ENCODE peak calls at places on chromosomes 12 and 14, in ten cellular contexts. U is stomach; T is HuH-7.5; H is astrocyte; Y is GOT3; X is activated naive CD8-positive, alpha-beta T cell treated with anti-CD3 and anti-CD28 coated beads, Interleukin-2, amount 50 U/mL, for 24 hours; D is GM23248; R is natural killer cell treated with Interleukin-12 subunit alpha and Interleukin-12 subunit beta and Interleukin-15 and Interleukin-18, amount 100 ng/mL, for 72 hours; K is amniotic epithelial cell; I is COR-L47. W is an unnamed sample.

GRCh38 chr12:83823386-83824045 is 1089.1 kb downstream of the SLC6A15 start:
- DNase-seq in D (peak; percentile 2), H (no peak), K (peak; percentile 41), Y (no peak), I (no peak), T (peak; percentile 10), U (peak; percentile 63), R (no peak), X (peak; percentile 6), W (peak; percentile 5)

GRCh38 chr12:20404576-20405346 is 36.4 kb downstream of the PDE3A start:
- DNase-seq in D (no peak), R (no peak), T (no peak), X (no peak), Y (no peak), K (peak; percentile 38), U (peak; percentile 27), H (no peak), I (no peak), W (no peak)

GRCh38 chr14:53772936-53773335 is 183.7 kb downstream of the BMP4 start:
- DNase-seq in I (no peak), R (no peak), X (no peak), U (no peak), K (no peak), H (no peak), T (no peak), Y (no peak), D (no peak), W (no peak)

GRCh38 chr14:51319181-51319597 is 79.1 kb downstream of the TMX1 start:
- DNase-seq in T (no peak), R (no peak), K (no peak), Y (no peak), H (peak; percentile 36), D (peak; percentile 18), X (no peak), I (no peak), U (no peak), W (no peak)

GRCh38 chr12:26226629-26227375 is 31.4 kb downstream of the SSPN start:
- DNase-seq in R (no peak), K (no peak), U (peak; percentile 30), H (peak; percentile 39), X (no peak), Y (no peak), I (peak; percentile 8), D (peak; percentile 56), T (no peak), W (no peak)

GRCh38 chr12:27866382-27867101 is 86.5 kb upstream of the MANSC4 start:
- DNase-seq in T (no peak), R (no peak), Y (no peak), K (peak; percentile 39), I (no peak), D (peak; percentile 85), H (peak; percentile 63), X (no peak), U (no peak), W (no peak)

GRCh38 chr12:49327368-49327767 is 4.3 kb downstream of the TROAP start:
- DNase-seq in I (no peak), T (no peak), U (no peak), R (no peak), D (no peak), X (no peak), Y (no peak), H (no peak), K (no peak), W (no peak)

GRCh38 chr14:81219821-81220487 is 805 bp downstream of the GTF2A1 start:
- DNase-seq in R (no peak), T (no peak), I (peak; percentile 38), D (peak; percentile 71), U (peak; percentile 43), Y (no peak), X (peak; percentile 39), K (peak; percentile 10), H (no peak), W (peak; percentile 29)

GRCh38 chr14:36295642-36296627 is 24.5 kb downstream of the MBIP start:
- DNase-seq in X (no peak), K (no peak), R (no peak), I (no peak), U (no peak), H (no peak), D (no peak), T (no peak), Y (no peak), W (no peak)

GRCh38 chr12:110010853-110011835 is 11.9 kb downstream of the ANKRD13A start:
- DNase-seq in R (no peak), D (no peak), X (no peak), I (no peak), T (no peak), U (no peak), H (no peak), K (no peak), Y (no peak), W (no peak)

GRCh38 chr12:54417712-54418440 is 1.2 kb downstream of the ITGA5 start:
- DNase-seq in T (peak; percentile 60), X (no peak), I (no peak), K (peak; percentile 17), U (no peak), R (no peak), D (peak; percentile 53), Y (no peak), H (no peak), W (peak; percentile 67)

GRCh38 chr12:77847665-77848431 is 17.2 kb downstream of the NAV3 start:
- DNase-seq in R (no peak), T (no peak), X (no peak), H (peak; percentile 97), I (peak; percentile 14), D (peak; percentile 86), U (no peak), Y (no peak), K (peak; percentile 97), W (no peak)

GRCh38 chr12:4918950-4919660 is 9.4 kb downstream of the KCNA1 start:
- DNase-seq in K (no peak), I (no peak), R (no peak), U (no peak), Y (no peak), X (no peak), D (no peak), H (peak; percentile 65), T (no peak), W (no peak)

GRCh38 chr14:55074662-55075061 is 23.2 kb downstream of the MAPK1IP1L start:
- DNase-seq in X (no peak), K (no peak), T (no peak), I (no peak), R (no peak), D (peak; percentile 56), U (no peak), Y (no peak), H (peak; percentile 59), W (peak; percentile 26)

GRCh38 chr12:63889236-63889635 is 44.7 kb downstream of the SRGAP1 start:
- DNase-seq in Y (no peak), H (peak; percentile 79), T (no peak), D (peak; percentile 73), R (no peak), X (no peak), U (no peak), K (peak; percentile 80), I (no peak), W (no peak)

GRCh38 chr14:79915411-79915810 is 295.9 kb downstream of the DIO2 start:
- DNase-seq in H (no peak), U (no peak), I (no peak), K (no peak), T (no peak), Y (no peak), X (no peak), D (no peak), R (no peak), W (no peak)

GRCh38 chr12:77741974-77742517 is 88.6 kb upstream of the NAV3 start:
- DNase-seq in U (no peak), X (no peak), K (no peak), R (no peak), D (no peak), I (no peak), T (no peak), H (no peak), Y (no peak), W (no peak)

GRCh38 chr12:47408171-47408871 is 297.5 kb downstream of the RPAP3 start:
- DNase-seq in Y (no peak), K (peak; percentile 19), R (no peak), H (no peak), T (peak; percentile 29), D (no peak), I (no peak), U (no peak), X (no peak), W (no peak)

GRCh38 chr14:25537846-25538455 is 488.0 kb upstream of the STXBP6 start:
- DNase-seq in K (no peak), T (peak; percentile 41), Y (no peak), H (no peak), D (peak; percentile 3), U (peak; percentile 44), X (peak; percentile 2), I (peak; percentile 48), R (no peak), W (peak; percentile 22)

GRCh38 chr12:67592228-67593011 is 56.1 kb upstream of the DYRK2 start:
- DNase-seq in U (no peak), R (no peak), Y (no peak), X (no peak), K (peak; percentile 41), I (peak; percentile 32), D (peak; percentile 77), H (peak; percentile 56), T (no peak), W (no peak)

GRCh38 chr14:34872822-34873590 is 2.2 kb downstream of the BAZ1A start:
- DNase-seq in K (peak; percentile 52), X (no peak), U (no peak), T (no peak), D (peak; percentile 73), R (peak; percentile 60), I (peak; percentile 61), Y (no peak), H (peak; percentile 40), W (no peak)

GRCh38 chr12:27592548-27592947 is 68.5 kb downstream of the PPFIBP1 start:
- DNase-seq in D (peak; percentile 85), X (no peak), Y (no peak), I (no peak), T (no peak), H (peak; percentile 87), R (no peak), K (peak; percentile 65), U (peak; percentile 40), W (no peak)

GRCh38 chr12:24226745-24227350 is 277.4 kb upstream of the SOX5 start:
- DNase-seq in T (no peak), U (no peak), Y (no peak), R (peak; percentile 62), K (peak; percentile 90), H (peak; percentile 97), X (no peak), D (peak; percentile 32), I (no peak), W (no peak)

GRCh38 chr12:95173392-95174251 is 43.6 kb downstream of the FGD6 start:
- DNase-seq in Y (no peak), K (peak; percentile 97), D (peak; percentile 67), T (no peak), H (peak; percentile 95), R (no peak), X (no peak), U (peak; percentile 65), I (no peak), W (peak; percentile 16)

GRCh38 chr12:24111101-24111500 is 161.6 kb upstream of the SOX5 start:
- DNase-seq in I (no peak), U (no peak), H (peak; percentile 64), D (peak; percentile 7), Y (no peak), X (no peak), R (no peak), K (peak; percentile 25), T (no peak), W (no peak)

GRCh38 chr12:64431791-64432190 is 20.1 kb upstream of the TBK1 start:
- DNase-seq in H (no peak), R (no peak), K (peak; percentile 64), Y (no peak), U (no peak), T (no peak), X (no peak), D (no peak), I (no peak), W (no peak)

GRCh38 chr12:62736596-62736995 is 198.4 kb downstream of the PPM1H start:
- DNase-seq in U (no peak), D (no peak), H (no peak), I (no peak), Y (no peak), T (no peak), X (no peak), K (peak; percentile 38), R (no peak), W (no peak)

GRCh38 chr14:77031680-77032482 is 3.4 kb upstream of the IRF2BPL start:
- DNase-seq in I (no peak), K (peak; percentile 85), Y (no peak), T (no peak), X (no peak), U (no peak), H (peak; percentile 76), D (peak; percentile 91), R (no peak), W (no peak)

W was measured in K562.